ENCODE peak calls at places on chromosomes 7 and 10, in four cellular contexts. Q, X, P and F are unnamed samples.

GRCh38 chr7:32658034-32658944 is 163.0 kb downstream of the AVL9 start:
- DNase-seq in Q (no peak), X (no peak), P (peak), F (no peak)

GRCh38 chr10:77391605-77392235 is 245.9 kb downstream of the KCNMA1 start:
- DNase-seq in Q (peak), X (no peak), P (peak), F (peak)

GRCh38 chr10:119285495-119286267 is 78.3 kb downstream of the GRK5 start:
- DNase-seq in Q (no peak), X (no peak), P (no peak), F (no peak)

GRCh38 chr7:108525327-108525984 is 479 bp downstream of the PNPLA8 start:
- DNase-seq in Q (peak), X (no peak), P (peak), F (peak)

GRCh38 chr10:11225935-11226334 is 208.3 kb downstream of the CELF2 start:
- DNase-seq in Q (no peak), X (peak), P (no peak), F (no peak)

GRCh38 chr7:116955801-116956514 is 2.7 kb downstream of the ST7 start:
- DNase-seq in Q (no peak), X (peak), P (peak), F (peak)

GRCh38 chr7:2012044-2012900 is 220.5 kb downstream of the MAD1L1 start:
- DNase-seq in Q (no peak), X (no peak), P (no peak), F (no peak)

GRCh38 chr10:103153302-103153759 is 39.7 kb downstream of the NT5C2 start:
- DNase-seq in Q (no peak), X (no peak), P (no peak), F (no peak)

GRCh38 chr10:88038268-88038667 is 174.8 kb downstream of the PTEN start:
- DNase-seq in Q (no peak), X (no peak), P (peak), F (no peak)

GRCh38 chr10:47253651-47254375 is 46.2 kb upstream of the GDF10 start:
- DNase-seq in Q (no peak), X (no peak), P (peak), F (no peak)

GRCh38 chr7:117816727-117817126 is 56.5 kb downstream of the CTTNBP2 start:
- DNase-seq in Q (no peak), X (no peak), P (peak), F (no peak)

GRCh38 chr7:106462365-106462859 is 177.6 kb upstream of the NAMPT start:
- DNase-seq in Q (no peak), X (peak), P (no peak), F (peak)

GRCh38 chr7:23214423-23214822 is 32.2 kb upstream of the GPNMB start:
- DNase-seq in Q (no peak), X (no peak), P (no peak), F (no peak)

GRCh38 chr7:23161502-23161901 is 20.3 kb upstream of the NUP42 start:
- DNase-seq in Q (no peak), X (no peak), P (no peak), F (no peak)

GRCh38 chr7:15175103-15175502 is 272.6 kb upstream of the DGKB start:
- DNase-seq in Q (no peak), X (no peak), P (no peak), F (no peak)

GRCh38 chr7:155653773-155654172 is 9.3 kb downstream of the RBM33 start:
- DNase-seq in Q (no peak), X (no peak), P (no peak), F (no peak)

GRCh38 chr7:18429547-18429946 is 66.0 kb upstream of the HDAC9 start:
- DNase-seq in Q (no peak), X (no peak), P (peak), F (no peak)

GRCh38 chr10:119045561-119045960 is 16.0 kb downstream of the NANOS1 start:
- DNase-seq in Q (no peak), X (no peak), P (no peak), F (no peak)

GRCh38 chr7:151381083-151381332 is 28.8 kb downstream of the WDR86 start:
- DNase-seq in Q (no peak), X (no peak), P (no peak), F (no peak)

GRCh38 chr7:46633200-46633599 is 712.1 kb upstream of the IGFBP3 start:
- DNase-seq in Q (no peak), X (no peak), P (no peak), F (no peak)

GRCh38 chr7:158097511-158098124 is 490.0 kb downstream of the PTPRN2 start:
- DNase-seq in Q (no peak), X (no peak), P (no peak), F (no peak)

GRCh38 chr7:21754963-21755362 is 190.7 kb downstream of the CDCA7L start:
- DNase-seq in Q (no peak), X (no peak), P (no peak), F (no peak)

GRCh38 chr10:572066-572465 is 117.4 kb downstream of the DIP2C start:
- DNase-seq in Q (no peak), X (no peak), P (no peak), F (no peak)

GRCh38 chr10:17883621-17884020 is 68.1 kb upstream of the SLC39A12 start:
- DNase-seq in Q (no peak), X (no peak), P (no peak), F (no peak)

GRCh38 chr7:135562720-135563119 is 5.0 kb downstream of the NUP205 start:
- DNase-seq in Q (no peak), X (no peak), P (no peak), F (no peak)